ENCODE peak calls at places on chromosomes 11 and 22, in nine cellular contexts. N is cardiac muscle cell; L is GM12865; W is heart right ventricle; D is fibroblast of lung; R is CD8-positive, alpha-beta T cell; B is left ventricle myocardium inferior; G is body of pancreas; P is cardiac fibroblast. U is an unnamed sample.

GRCh38 chr11:66787934-66788758 is 55.1 kb upstream of the RCE1 start:
- DNase-seq in N (no peak), L (no peak), W (no peak), D (no peak), R (no peak), B (no peak), G (no peak), P (no peak), U (peak)

GRCh38 chr11:17256512-17256911 is 20.0 kb upstream of the NUCB2 start:
- DNase-seq in N (peak), L (no peak), W (no peak), D (peak), R (no peak), B (no peak), G (no peak), P (peak), U (peak)

GRCh38 chr11:65606876-65607613 is 7.0 kb downstream of the MAP3K11 start:
- DNase-seq in N (peak), L (no peak), W (peak), D (peak), R (no peak), B (peak), G (peak), P (peak), U (peak)

GRCh38 chr22:41596776-41597634 is 7.4 kb upstream of the PMM1 start:
- DNase-seq in N (peak), L (peak), W (peak), D (peak), R (peak), B (peak), G (peak), P (peak), U (no peak)

GRCh38 chr22:39661842-39662676 is 91.5 kb downstream of the CACNA1I start:
- DNase-seq in N (no peak), L (no peak), W (no peak), D (no peak), R (peak), B (no peak), G (peak), P (no peak), U (no peak)

GRCh38 chr22:31829505-31829904 is 75.7 kb downstream of the DEPDC5 start:
- DNase-seq in N (peak), L (peak), W (no peak), D (peak), R (no peak), B (no peak), G (peak), P (peak), U (peak)

GRCh38 chr11:40054631-40055030 is 1404.8 kb downstream of the LRRC4C start:
- DNase-seq in N (no peak), L (no peak), W (no peak), D (peak), R (no peak), B (no peak), G (no peak), P (no peak), U (no peak)

GRCh38 chr11:106456651-106457050 is 379.2 kb downstream of the AASDHPPT start:
- DNase-seq in N (no peak), L (no peak), W (no peak), D (peak), R (no peak), B (no peak), G (no peak), P (no peak), U (no peak)

GRCh38 chr11:30196400-30197206 is 34.2 kb upstream of the FSHB start:
- DNase-seq in N (peak), L (peak), W (peak), D (peak), R (peak), B (peak), G (peak), P (peak), U (peak)

GRCh38 chr11:108847288-108847687 is 182.4 kb downstream of the DDX10 start:
- DNase-seq in N (no peak), L (no peak), W (no peak), D (no peak), R (no peak), B (no peak), G (no peak), P (no peak), U (no peak)

GRCh38 chr11:44427432-44427831 is 117.5 kb upstream of the ALX4 start:
- DNase-seq in N (no peak), L (no peak), W (no peak), D (no peak), R (no peak), B (no peak), G (no peak), P (no peak), U (no peak)

GRCh38 chr11:130834886-130835285 is 81.4 kb downstream of the SNX19 start:
- DNase-seq in N (no peak), L (peak), W (no peak), D (no peak), R (no peak), B (no peak), G (no peak), P (no peak), U (no peak)

GRCh38 chr11:18709414-18709813 is 10.8 kb downstream of the TMEM86A start:
- DNase-seq in N (no peak), L (no peak), W (no peak), D (no peak), R (no peak), B (no peak), G (no peak), P (no peak), U (no peak)

GRCh38 chr11:46315783-46316563 is 31.3 kb upstream of the DGKZ start:
- DNase-seq in N (peak), L (no peak), W (peak), D (no peak), R (no peak), B (peak), G (peak), P (no peak), U (no peak)

GRCh38 chr22:22199634-22200033 is 45.0 kb upstream of the VPREB1 start:
- DNase-seq in N (no peak), L (no peak), W (no peak), D (no peak), R (no peak), B (no peak), G (no peak), P (no peak), U (no peak)

GRCh38 chr11:33377852-33378385 is 120.7 kb downstream of the HIPK3 start:
- DNase-seq in N (peak), L (no peak), W (no peak), D (peak), R (no peak), B (no peak), G (no peak), P (peak), U (no peak)

GRCh38 chr11:33375236-33375635 is 118.1 kb downstream of the HIPK3 start:
- DNase-seq in N (no peak), L (no peak), W (no peak), D (no peak), R (no peak), B (no peak), G (no peak), P (no peak), U (no peak)

GRCh38 chr11:33375688-33376311 is 118.6 kb downstream of the HIPK3 start:
- DNase-seq in N (peak), L (peak), W (no peak), D (peak), R (no peak), B (no peak), G (no peak), P (peak), U (no peak)

GRCh38 chr11:33376331-33377099 is 119.3 kb downstream of the HIPK3 start:
- DNase-seq in N (peak), L (peak), W (no peak), D (peak), R (no peak), B (no peak), G (no peak), P (peak), U (no peak)

DNA sequence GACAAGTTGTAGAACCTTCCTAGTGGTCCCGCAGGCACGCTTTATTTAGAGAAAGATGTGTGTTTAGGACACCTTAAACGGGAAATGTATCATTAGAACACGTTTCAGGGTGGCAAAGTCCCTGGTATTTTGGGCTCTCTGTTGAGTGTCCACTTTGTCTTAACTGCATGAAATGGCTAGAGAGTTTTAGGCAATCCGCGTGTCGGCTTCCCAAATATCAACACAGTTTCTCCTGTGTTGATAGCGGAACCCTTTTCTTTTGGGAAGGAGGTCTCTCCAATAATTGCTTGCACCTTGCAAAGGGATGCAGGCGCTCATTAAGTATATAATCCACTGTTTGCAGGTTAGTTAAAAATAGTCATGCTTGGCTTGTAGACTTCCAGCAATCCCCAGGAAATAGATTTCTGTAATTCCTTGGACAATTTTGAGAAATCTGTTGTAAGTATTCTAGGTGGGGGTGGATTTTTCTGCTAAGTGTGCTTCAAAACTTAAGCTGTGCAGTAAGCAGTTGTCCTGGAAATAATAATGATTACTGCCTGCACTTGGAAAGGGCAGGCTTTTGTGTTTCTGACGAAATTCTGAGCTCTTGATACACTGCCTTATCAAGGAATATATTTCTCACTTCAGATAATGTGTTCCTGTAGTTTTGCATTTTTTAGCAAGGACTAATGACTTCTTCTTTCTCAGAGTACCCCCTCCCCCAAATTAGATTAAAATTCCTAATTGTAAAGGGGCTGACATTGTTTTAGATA is 120.1 kb downstream of the HIPK3 start:
- DNase-seq in N (peak), L (no peak), W (no peak), D (peak), R (no peak), B (no peak), G (no peak), P (peak), U (peak)
- H3K4me3 ChIP-seq in N (peak), L (peak), W (peak), D (peak), R (no peak), B (peak), G (no peak), P (peak), U (peak)

GRCh38 chr11:75223954-75224643 is 16.5 kb upstream of the TPBGL start:
- DNase-seq in N (no peak), L (no peak), W (no peak), D (no peak), R (no peak), B (no peak), G (no peak), P (no peak), U (no peak)
- TF ChIP-seq CTCF in N (no peak), L (no peak), W (no peak), D (no peak), R (no peak), B (no peak), G (no peak), P (no peak), U (no peak)

DNA sequence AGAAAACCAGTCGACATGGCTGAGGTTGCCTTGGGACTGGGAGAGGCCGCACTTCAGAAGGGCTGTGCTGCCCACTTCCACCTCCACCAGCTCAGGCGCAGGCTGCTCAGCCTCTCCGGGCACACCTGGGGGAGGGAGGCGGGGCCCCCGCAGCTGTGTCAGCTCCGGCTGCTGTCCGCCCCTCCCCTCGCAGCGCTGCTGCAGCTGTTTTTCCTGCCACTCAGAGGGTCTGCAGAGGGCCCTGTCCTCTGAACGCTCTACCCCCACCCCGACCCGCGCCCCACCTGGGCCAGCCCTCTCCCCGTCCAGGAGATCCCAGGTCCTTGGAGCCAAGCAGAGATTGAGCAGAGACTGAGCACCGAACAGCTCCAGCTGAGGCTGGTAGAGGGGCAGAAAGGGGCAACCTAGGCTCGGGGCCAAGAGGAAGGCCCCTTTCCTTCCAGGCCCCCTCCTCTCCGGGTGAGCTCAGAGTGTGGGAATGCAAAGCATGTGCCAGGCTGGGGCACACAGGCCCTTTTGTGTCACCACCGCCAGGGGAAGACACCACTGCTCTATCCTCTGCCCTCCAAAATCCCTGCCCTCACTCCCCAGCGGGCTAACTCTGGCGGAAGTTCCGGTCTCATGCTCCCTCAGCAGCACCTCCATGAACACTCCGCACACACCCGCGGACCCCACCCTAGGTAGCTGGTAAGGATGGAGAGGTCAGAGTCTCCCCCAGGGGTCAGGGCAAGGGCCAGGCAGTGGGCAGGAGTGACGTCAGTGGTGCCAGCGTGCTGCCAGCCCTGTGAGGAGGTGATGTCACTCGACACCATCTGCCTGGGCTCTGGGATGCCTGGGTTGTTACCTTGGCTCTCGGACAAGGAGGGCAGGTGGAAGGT is 1.6 kb downstream of the MCAM start:
- DNase-seq in N (no peak), L (peak), W (peak), D (peak), R (peak), B (peak), G (peak), P (no peak), U (no peak)
- H3K4me3 ChIP-seq in N (peak), L (peak), W (peak), D (no peak), R (peak), B (peak), G (no peak), P (peak), U (peak)

DNA sequence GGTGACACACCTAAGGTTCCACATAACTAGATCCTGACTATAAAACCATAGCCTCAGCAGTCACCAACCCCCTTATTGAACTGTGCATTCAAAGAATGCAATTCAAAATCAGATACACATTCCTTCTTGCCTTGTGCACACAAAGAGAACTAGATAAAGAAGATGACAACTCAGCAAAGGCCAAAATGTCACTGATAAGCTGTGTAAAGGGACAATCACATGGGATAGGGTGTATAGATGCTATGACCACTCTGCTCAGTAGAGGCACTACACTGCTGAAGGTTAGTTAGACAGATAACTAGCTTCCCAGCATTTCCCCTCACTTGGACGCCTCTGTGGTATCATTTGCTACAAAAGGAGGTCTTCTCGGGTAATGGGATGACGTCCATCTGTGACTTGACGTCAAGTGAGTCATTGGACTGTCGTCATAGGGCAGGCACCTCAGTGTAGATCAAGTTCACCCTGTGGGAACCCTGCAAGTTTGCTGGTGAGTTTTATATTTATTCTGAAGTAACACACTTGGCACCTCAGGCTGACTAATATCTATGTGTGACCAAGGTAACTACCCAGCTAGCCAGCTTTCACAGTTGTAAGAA is 425.0 kb upstream of the CCDC90B start:
- DNase-seq in N (no peak), L (no peak), W (no peak), D (no peak), R (no peak), B (no peak), G (no peak), P (no peak), U (no peak)
- TF ChIP-seq CTCF in N (no peak), L (peak), W (no peak), D (no peak), R (no peak), B (no peak), G (no peak), P (no peak), U (no peak)

DNA sequence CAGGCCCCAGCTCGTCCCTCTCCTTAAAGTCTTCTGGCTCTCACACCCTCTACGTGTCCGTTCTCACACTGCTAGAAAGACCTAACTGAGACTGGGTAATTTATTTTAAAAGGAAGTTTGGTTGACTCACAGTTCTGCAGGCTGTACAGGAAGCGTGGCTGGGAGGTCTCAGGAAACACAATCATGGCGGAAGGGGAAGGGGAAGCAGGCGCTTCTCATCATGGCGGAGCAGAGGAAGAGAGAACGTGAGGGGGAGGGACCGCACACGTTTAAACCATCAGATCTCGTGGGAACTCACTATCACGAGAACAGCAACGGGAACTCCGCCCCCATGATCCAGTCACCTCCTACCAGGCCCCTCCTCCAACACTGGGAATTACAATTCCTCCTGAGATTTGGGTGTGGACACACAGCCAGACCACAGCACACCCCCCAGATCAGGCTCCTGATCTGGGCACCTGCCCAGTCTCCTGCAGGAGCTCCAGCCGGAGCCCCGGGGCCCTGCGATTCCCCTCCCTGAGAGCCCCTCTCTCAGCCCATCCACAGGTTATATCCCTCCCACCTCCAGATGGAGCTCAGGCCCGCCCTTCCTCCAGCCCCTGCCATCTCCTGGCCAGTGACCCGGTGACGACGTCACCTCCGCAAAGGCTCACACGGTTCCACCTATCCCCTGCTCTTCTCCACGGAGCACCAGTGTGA is 170.2 kb downstream of the BRD1 start:
- DNase-seq in N (no peak), L (peak), W (peak), D (no peak), R (peak), B (peak), G (peak), P (no peak), U (no peak)
- H3K4me3 ChIP-seq in N (no peak), L (peak), W (peak), D (no peak), R (peak), B (peak), G (no peak), P (no peak), U (no peak)

DNA sequence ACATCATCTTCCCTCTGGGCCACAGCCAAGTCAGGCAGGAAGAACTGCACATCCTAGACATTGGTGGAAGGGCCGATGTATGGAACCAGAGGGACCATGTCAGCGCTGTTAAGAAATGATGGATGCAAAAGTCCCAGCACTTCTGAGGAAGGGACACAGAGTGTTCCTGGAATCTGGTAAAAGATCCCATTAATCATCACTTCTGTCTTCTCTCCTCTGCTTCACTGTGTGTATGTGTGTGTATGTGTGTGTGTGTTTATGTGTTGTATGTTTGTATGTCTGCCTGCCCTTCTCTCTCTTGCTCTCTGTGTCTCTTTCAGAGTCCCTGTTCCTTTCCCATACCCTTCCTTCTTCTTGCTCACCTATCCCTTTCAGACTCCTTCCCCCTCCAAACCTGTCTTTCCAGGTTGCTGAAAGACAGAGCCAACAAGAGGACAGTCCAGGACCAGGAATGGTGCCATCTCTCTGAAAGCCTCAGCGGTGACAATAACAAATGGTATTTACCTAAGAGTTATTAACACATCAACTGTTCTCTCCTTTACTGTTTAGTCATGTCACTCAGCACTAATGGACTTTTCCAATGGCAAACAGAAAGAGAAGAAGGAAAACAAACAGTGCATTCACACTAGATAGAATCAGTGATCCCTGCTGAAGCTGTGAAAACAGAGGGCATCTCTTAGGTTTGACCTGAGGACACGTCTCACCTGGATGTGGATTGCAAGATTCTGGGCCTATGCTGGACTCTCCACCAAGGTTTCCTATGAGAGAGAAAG is 47.1 kb downstream of the EHF start:
- DNase-seq in N (no peak), L (no peak), W (no peak), D (no peak), R (no peak), B (no peak), G (peak), P (no peak), U (no peak)
- TF ChIP-seq CTCF in N (no peak), L (no peak), W (no peak), D (no peak), R (no peak), B (no peak), G (no peak), P (no peak), U (no peak)

U was measured in retinal pigment epithelial cell.